ENCODE peak calls at places on chromosome 1, in nine cellular contexts. H, L, W, N, P, U, V, I and F are unnamed samples. For H3K4me1, the result is how much of the 10 kb centered on the place peaks cover.

GRCh38 chr1:80962559-80962958 is 838.2 kb upstream of the ADGRL2 start:
- DNase-seq in W (no peak), L (no peak), V (no peak), P (no peak), U (no peak), I (no peak), N (no peak), H (no peak), F (no peak)

GRCh38 chr1:145785481-145785880 is 38.4 kb downstream of the RNF115 start:
- DNase-seq in W (no peak), V (no peak), P (no peak), U (no peak), I (peak), N (no peak), H (no peak), L (no peak), F (no peak)

GRCh38 chr1:247551716-247552115 is 2.8 kb downstream of the GCSAML start:
- DNase-seq in N (no peak), W (no peak), I (peak), U (no peak), V (no peak), P (no peak), L (no peak), H (no peak), F (no peak)

GRCh38 chr1:78157162-78157561 is 111.4 kb downstream of the GIPC2 start:
- DNase-seq in W (no peak), U (no peak), H (no peak), P (no peak), N (no peak), V (no peak), I (peak), L (no peak), F (no peak)

GRCh38 chr1:910881-911721 is 12.6 kb upstream of the SAMD11 start:
- DNase-seq in W (no peak), I (peak), V (no peak), N (no peak), U (no peak), H (peak), L (peak), P (peak), F (no peak)

GRCh38 chr1:149925751-149926150 is 1.9 kb downstream of the SF3B4 start:
- DNase-seq in P (no peak), W (no peak), U (no peak), N (no peak), V (no peak), L (no peak), H (no peak), I (no peak), F (no peak)

GRCh38 chr1:32971156-32971555 is 6.5 kb upstream of the RNF19B start:
- DNase-seq in V (no peak), L (no peak), U (no peak), H (no peak), P (no peak), W (no peak), N (no peak), I (no peak), F (no peak)

GRCh38 chr1:156528875-156529425 is 28.4 kb upstream of the MEF2D start:
- DNase-seq in I (no peak), W (no peak), U (no peak), N (no peak), P (no peak), V (no peak), L (no peak), H (no peak), F (no peak)

GRCh38 chr1:201396859-201397464 is 2.2 kb downstream of the LAD1 start:
- DNase-seq in W (no peak), V (peak), U (no peak), L (peak), I (peak), N (no peak), P (peak), H (no peak), F (peak)

GRCh38 chr1:59699227-59699847 is 115.4 kb upstream of the HOOK1 start:
- DNase-seq in I (peak), W (peak), L (no peak), U (peak), N (no peak), P (peak), V (no peak), H (no peak), F (no peak)

GRCh38 chr1:201594575-201595245 is 55.8 kb downstream of the NAV1 start:
- DNase-seq in I (no peak), V (no peak), H (peak), U (peak), N (no peak), W (no peak), L (no peak), P (no peak), F (no peak)

GRCh38 chr1:3461934-3462275 is 7.4 kb downstream of the ARHGEF16 start:
- DNase-seq in P (no peak), W (no peak), N (no peak), H (no peak), L (no peak), I (no peak), U (no peak), V (no peak), F (no peak)

GRCh38 chr1:1614204-1614953 is 921 bp upstream of the MIB2 start:
- DNase-seq in V (no peak), P (peak), H (peak), W (no peak), L (peak), U (no peak), N (peak), I (peak), F (peak)

GRCh38 chr1:7564097-7564496 is 207.0 kb upstream of the VAMP3 start:
- DNase-seq in V (no peak), L (no peak), H (no peak), U (no peak), I (no peak), P (no peak), W (no peak), N (peak), F (no peak)

GRCh38 chr1:53693773-53694717 is 44.9 kb downstream of the GLIS1 start:
- DNase-seq in I (no peak), P (no peak), U (peak), N (no peak), V (no peak), L (no peak), W (no peak), H (peak), F (no peak)

GRCh38 chr1:212596798-212597197 is 11.8 kb upstream of the ATF3 start:
- DNase-seq in U (no peak), V (no peak), L (no peak), P (no peak), N (no peak), H (peak), I (no peak), W (no peak), F (no peak)

GRCh38 chr1:18211764-18212163 is 104.2 kb downstream of the IGSF21 start:
- DNase-seq in I (no peak), W (no peak), H (no peak), N (no peak), L (no peak), U (no peak), V (no peak), P (no peak), F (no peak)

GRCh38 chr1:68600049-68600661 is 103.3 kb upstream of the DEPDC1 start:
- DNase-seq in P (peak), V (no peak), I (peak), W (no peak), L (no peak), U (peak), N (no peak), H (peak), F (no peak)

GRCh38 chr1:94866178-94866822 is 46.1 kb downstream of the SLC44A3 start:
- DNase-seq in L (no peak), H (peak), V (no peak), N (no peak), I (no peak), U (no peak), W (no peak), P (no peak), F (no peak)

DNA sequence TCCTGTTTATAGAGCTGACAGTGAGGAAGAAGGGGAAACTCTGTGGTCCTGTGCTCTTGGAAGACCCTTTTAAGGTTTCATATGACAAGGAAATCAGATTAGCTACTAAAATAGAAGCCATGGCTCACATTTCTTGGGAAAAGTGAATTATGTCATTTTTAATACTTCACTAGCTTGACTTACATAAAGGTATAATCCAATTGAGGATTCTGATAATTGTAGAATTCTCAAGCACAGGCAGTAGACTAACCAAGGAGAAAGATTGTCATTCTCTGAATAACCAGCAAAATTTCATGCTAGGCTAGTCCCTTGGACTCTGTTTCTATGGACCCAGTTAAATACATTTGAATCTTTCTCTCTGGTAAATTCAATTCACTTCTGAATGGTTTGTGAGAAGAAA is 613.0 kb upstream of the BEND5 start:
- DNase-seq in N (no peak), V (no peak), H (no peak), P (no peak), U (no peak), W (no peak), L (no peak), I (no peak), F (no peak)
- H3K4me3 ChIP-seq in N (no peak), V (no peak), H (no peak), P (no peak), U (no peak), W (no peak), L (no peak), I (no peak), F (no peak)

GRCh38 chr1:159802060-159802459 is at the start of gene FCRL6:
- DNase-seq in V (no peak), U (no peak), H (no peak), N (no peak), I (no peak), W (no peak), P (no peak), L (no peak), F (no peak)

GRCh38 chr1:159798893-159799292 is 3.3 kb upstream of the FCRL6 start:
- DNase-seq in W (peak), U (peak), H (peak), L (peak), P (peak), I (peak), V (peak), N (peak), F (peak)

GRCh38 chr1:159800177-159800935 is 1.8 kb upstream of the FCRL6 start:
- DNase-seq in U (no peak), P (no peak), W (no peak), H (no peak), I (peak), L (no peak), N (no peak), V (no peak), F (no peak)

GRCh38 chr1:159795534-159795933 is 6.6 kb upstream of the FCRL6 start:
- DNase-seq in N (no peak), I (no peak), U (no peak), L (no peak), H (no peak), P (no peak), W (no peak), V (no peak), F (no peak)

GRCh38 chr1:159799446-159799985 is 2.6 kb upstream of the FCRL6 start:
- DNase-seq in L (no peak), U (no peak), W (no peak), V (no peak), H (no peak), I (no peak), P (no peak), N (no peak), F (no peak)
- H3K4me1 ChIP-seq in L (under half), U (under half), W (under half), V (under half), H (under half), I (under half), P (under half), N (half or more), F (under half)

GRCh38 chr1:227886993-227887696 is 60.6 kb downstream of the WNT9A start:
- DNase-seq in V (peak), P (peak), L (peak), I (no peak), H (peak), W (no peak), U (peak), N (peak), F (peak)

GRCh38 chr1:227885648-227886502 is 61.9 kb downstream of the WNT9A start:
- DNase-seq in H (peak), L (peak), U (no peak), I (peak), P (peak), N (peak), W (no peak), V (peak), F (peak)

GRCh38 chr1:227885135-227885647 is 62.5 kb downstream of the WNT9A start:
- DNase-seq in W (no peak), P (no peak), L (peak), V (no peak), U (no peak), I (no peak), H (no peak), N (peak), F (peak)

GRCh38 chr1:227887697-227888403 is 59.9 kb downstream of the WNT9A start:
- DNase-seq in P (peak), H (peak), I (no peak), V (peak), U (peak), L (peak), W (no peak), N (peak), F (peak)

GRCh38 chr1:227886503-227886961 is 61.2 kb downstream of the WNT9A start:
- DNase-seq in L (peak), N (no peak), I (no peak), H (peak), P (no peak), W (no peak), V (peak), U (no peak), F (peak)
- H3K27ac ChIP-seq in L (peak), N (peak), I (no peak), H (no peak), P (no peak), W (no peak), V (peak), U (no peak), F (no peak)

GRCh38 chr1:97901017-97901658 is 19.7 kb downstream of the DPYD start:
- DNase-seq in N (no peak), U (no peak), P (no peak), L (no peak), H (no peak), W (no peak), V (no peak), I (no peak), F (no peak)

GRCh38 chr1:97904528-97904927 is 16.3 kb downstream of the DPYD start:
- DNase-seq in U (peak), L (no peak), W (no peak), I (no peak), H (no peak), P (no peak), V (no peak), N (no peak), F (no peak)

GRCh38 chr1:97903626-97904025 is 17.2 kb downstream of the DPYD start:
- DNase-seq in U (no peak), I (no peak), N (no peak), L (no peak), W (no peak), H (no peak), V (no peak), P (no peak), F (no peak)

GRCh38 chr1:97905141-97905540 is 15.7 kb downstream of the DPYD start:
- DNase-seq in W (no peak), H (no peak), P (no peak), I (no peak), V (no peak), U (no peak), L (no peak), N (no peak), F (no peak)

GRCh38 chr1:97902067-97902466 is 18.8 kb downstream of the DPYD start:
- DNase-seq in N (no peak), P (no peak), L (no peak), H (no peak), U (no peak), V (no peak), W (no peak), I (no peak), F (no peak)
- H3K4me3 ChIP-seq in N (no peak), P (no peak), L (no peak), H (no peak), U (no peak), V (no peak), W (no peak), I (no peak), F (no peak)

DNA sequence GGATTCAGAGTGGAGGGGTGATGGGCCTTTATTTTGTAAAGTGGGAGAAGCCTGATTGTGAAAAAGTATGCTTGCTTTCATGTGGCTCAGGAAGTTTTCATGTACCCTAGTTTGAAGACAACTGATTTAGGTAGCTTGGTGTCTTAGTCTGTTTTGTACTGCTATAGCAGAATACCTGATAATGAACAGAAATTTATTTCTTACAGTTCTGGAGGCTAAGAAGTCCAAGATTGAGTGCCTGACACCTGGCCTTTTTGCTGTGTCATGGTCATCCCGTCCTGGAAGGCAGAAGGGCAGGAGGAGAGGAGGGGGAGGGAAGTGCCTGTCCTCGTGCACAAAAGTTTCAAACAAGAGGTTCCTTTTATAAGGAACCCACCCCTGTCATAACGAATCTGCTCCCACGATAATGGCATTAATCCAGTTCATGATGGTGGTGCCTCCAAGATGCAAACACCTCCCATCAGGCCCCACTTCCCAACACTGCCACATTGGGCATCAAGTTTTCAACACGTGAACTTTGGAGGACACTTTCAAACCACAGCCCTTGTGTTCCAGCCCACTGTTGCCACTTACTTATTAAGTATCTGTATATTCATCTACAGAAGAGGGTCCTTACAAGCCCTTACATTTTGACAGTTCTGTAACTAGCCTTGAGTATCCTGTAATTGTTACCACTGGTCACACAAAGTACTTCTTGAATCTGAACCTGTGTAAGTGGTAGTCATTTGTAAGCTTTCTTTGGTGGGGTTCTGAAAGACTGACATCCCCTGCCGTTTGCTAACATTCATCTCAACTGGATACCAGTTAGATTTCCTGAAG is 9.5 kb downstream of the UCK2 start:
- DNase-seq in L (no peak), I (no peak), N (no peak), H (no peak), W (no peak), P (no peak), V (no peak), U (peak), F (peak)
- H3K4me1 ChIP-seq in L (under half), I (under half), N (under half), H (under half), W (under half), P (under half), V (under half), U (under half), F (under half)

DNA sequence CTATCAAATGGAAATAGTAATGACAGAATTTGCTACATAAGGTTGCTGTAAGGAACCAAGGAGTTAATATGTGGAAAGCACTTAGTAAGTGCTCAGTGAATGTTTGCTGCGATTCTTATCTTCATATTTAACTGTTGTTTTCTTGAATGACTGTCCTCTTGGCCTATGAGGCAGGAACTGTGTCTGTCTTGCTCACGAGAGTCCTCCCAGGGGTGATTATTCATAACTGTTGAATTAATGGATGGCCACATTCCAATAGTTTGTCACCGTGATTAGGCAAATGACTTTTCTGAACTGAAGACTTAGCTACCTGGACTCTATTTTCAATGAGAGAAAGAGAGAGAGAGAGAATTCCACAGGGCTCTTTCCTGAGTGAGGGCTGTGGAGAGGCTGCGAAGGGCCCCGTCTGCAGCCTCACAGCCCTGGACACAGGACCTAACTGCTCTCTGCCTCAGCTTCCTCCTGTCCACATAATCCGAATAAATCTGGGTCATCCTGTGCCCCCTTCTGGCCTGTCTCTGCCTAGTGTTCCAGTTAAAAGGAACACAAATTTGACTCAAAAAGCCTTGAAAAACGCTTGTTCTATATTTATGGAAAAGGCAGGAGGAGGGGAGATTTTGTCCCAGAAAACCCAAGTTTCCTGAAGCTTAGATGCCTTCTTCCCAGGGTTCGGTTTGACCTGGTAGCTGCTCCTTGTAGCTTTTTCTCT is 8.5 kb downstream of the EDN2 start:
- DNase-seq in U (no peak), N (peak), I (no peak), L (no peak), V (no peak), W (no peak), H (no peak), P (no peak), F (no peak)
- H3K27ac ChIP-seq in U (no peak), N (peak), I (no peak), L (no peak), V (no peak), W (no peak), H (no peak), P (peak), F (peak)

DNA sequence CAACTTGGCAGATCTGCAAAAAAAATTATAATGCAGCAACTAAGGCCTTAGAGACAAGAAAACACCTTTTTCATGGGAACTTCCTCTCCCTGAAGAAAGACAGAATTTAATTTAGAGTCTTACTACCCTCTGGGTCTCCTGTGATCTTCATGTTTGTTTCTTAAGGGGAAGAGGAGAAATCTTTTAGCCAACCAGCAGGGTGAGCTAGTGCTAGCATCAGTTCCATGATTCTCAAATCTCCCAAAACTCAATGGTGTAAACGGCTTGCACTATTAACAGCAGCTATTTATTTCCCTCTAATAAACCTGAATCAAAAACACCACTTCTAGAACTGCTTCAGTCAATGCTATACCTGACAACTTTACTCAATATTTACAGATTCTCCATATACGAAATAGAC is 3.8 kb downstream of the ZNF644 start:
- DNase-seq in L (no peak), P (no peak), I (peak), V (no peak), U (peak), H (no peak), N (no peak), W (no peak), F (no peak)
- H3K4me3 ChIP-seq in L (no peak), P (no peak), I (no peak), V (no peak), U (no peak), H (peak), N (no peak), W (no peak), F (no peak)

DNA sequence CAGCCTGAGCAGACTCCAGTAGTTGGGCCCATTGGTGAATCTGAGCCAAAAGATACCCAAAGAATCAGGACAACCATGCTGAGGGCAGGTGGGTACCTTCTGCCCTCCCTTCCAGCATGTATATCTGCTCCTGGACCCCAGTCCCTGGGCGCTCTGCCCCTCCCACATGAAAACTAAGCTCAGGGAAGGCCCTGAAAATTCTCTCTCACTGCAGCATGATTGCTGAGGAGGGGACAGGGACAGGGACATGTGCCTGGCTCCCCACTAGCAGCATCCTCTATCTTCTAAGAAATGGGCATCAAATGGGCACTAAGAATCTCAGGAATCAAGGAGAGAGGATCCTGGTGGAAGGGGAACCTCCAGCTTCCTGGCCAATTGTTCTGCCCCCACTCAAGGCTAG is 446.0 kb downstream of the MATN1 start:
- DNase-seq in I (no peak), W (no peak), U (no peak), L (no peak), H (no peak), V (no peak), P (no peak), N (no peak), F (no peak)
- H3K4me1 ChIP-seq in I (under half), W (under half), U (under half), L (under half), H (under half), V (under half), P (under half), N (under half), F (under half)